ENCODE peak calls at places on chromosomes 3 and 15, in five cellular contexts. U is GM04503; M is epithelial cell of esophagus; O is CD8-positive, alpha-beta memory T cell; D is stimulated activated CD8-positive, alpha-beta memory T cell treated with anti-CD3 and anti-CD28 coated beads, Interleukin-12 subunit alpha, Interleukin-12 subunit beta, amount 100 ng/mL, for 4 hours. V is an unnamed sample.

GRCh38 chr3:4738737-4739274 is 240.4 kb upstream of the BHLHE40 start:
- DNase-seq in U (no peak), O (no peak), D (no peak), M (peak; percentile 81), V (no peak)

GRCh38 chr3:143040264-143040879 is 39.0 kb downstream of the U2SURP start:
- DNase-seq in U (no peak), D (no peak), O (no peak), M (peak; percentile 39), V (no peak)

GRCh38 chr3:10338591-10339369 is 17.9 kb upstream of the SEC13 start:
- DNase-seq in D (no peak), O (no peak), U (no peak), M (no peak), V (no peak)

GRCh38 chr15:100972975-100973350 is 53.8 kb downstream of the LRRK1 start:
- DNase-seq in O (no peak), D (no peak), U (no peak), M (no peak), V (no peak)

GRCh38 chr15:78049691-78050440 is 27.6 kb downstream of the TBC1D2B start:
- DNase-seq in O (no peak), D (peak; percentile 46), M (no peak), U (peak; percentile 97), V (peak; percentile 95)

GRCh38 chr3:108603689-108604088 is 14.2 kb downstream of the DZIP3 start:
- DNase-seq in U (no peak), M (no peak), D (no peak), O (no peak), V (no peak)

GRCh38 chr15:63522143-63522531 is 17.7 kb downstream of the USP3 start:
- DNase-seq in D (no peak), M (peak; percentile 92), O (no peak), U (no peak), V (no peak)

GRCh38 chr3:153927107-153927506 is 194.1 kb upstream of the ARHGEF26 start:
- DNase-seq in O (no peak), M (peak; percentile 38), D (no peak), U (peak; percentile 29), V (peak; percentile 16)

GRCh38 chr3:17795733-17796132 is 53.3 kb upstream of the TBC1D5 start:
- DNase-seq in M (peak; percentile 36), U (no peak), O (no peak), D (no peak), V (no peak)

GRCh38 chr3:30113906-30114305 is 492.5 kb upstream of the TGFBR2 start:
- DNase-seq in D (no peak), U (no peak), O (no peak), M (no peak), V (no peak)

GRCh38 chr15:75648156-75649000 is 666 bp downstream of the SNX33 start:
- DNase-seq in O (no peak), D (no peak), M (no peak), U (no peak), V (no peak)

GRCh38 chr3:111724694-111725093 is 129.5 kb upstream of the ZBED2 start:
- DNase-seq in O (no peak), U (no peak), D (no peak), M (no peak), V (no peak)